ENCODE peak calls at places on chromosome 7, in four cellular contexts. C is H1, V is K562, P is GM12878. R is an unnamed sample.

GRCh38 chr7:64863969-64864368 is 39.1 kb upstream of the ZNF273 start:
- DNase-seq in C (no peak), V (no peak), P (no peak), R (no peak)

GRCh38 chr7:2511769-2512168 is 7.8 kb upstream of the LFNG start:
- DNase-seq in V (no peak), P (no peak), C (no peak), R (no peak)

GRCh38 chr7:29345590-29345989 is 151.0 kb downstream of the CHN2 start:
- DNase-seq in C (peak; percentile 66), P (no peak), V (no peak), R (peak; percentile 63)

GRCh38 chr7:116532102-116532501 is 7.3 kb downstream of the CAV1 start:
- DNase-seq in C (no peak), P (no peak), V (no peak), R (no peak)

GRCh38 chr7:27670676-27671075 is 8.0 kb upstream of the HIBADH start:
- DNase-seq in V (no peak), P (no peak), C (no peak), R (no peak)

GRCh38 chr7:101564778-101565211 is 64.3 kb downstream of the MYL10 start:
- DNase-seq in V (peak; percentile 49), P (no peak), C (peak; percentile 89), R (peak; percentile 72)

GRCh38 chr7:129343099-129343700 is 91.0 kb upstream of the STRIP2 start:
- DNase-seq in P (no peak), V (peak; percentile 58), C (no peak), R (peak; percentile 64)

GRCh38 chr7:135197906-135198655 is 13.2 kb downstream of the WDR91 start:
- DNase-seq in C (no peak), P (no peak), V (no peak), R (no peak)

GRCh38 chr7:81774496-81774895 is 4.6 kb upstream of the HGF start:
- DNase-seq in V (no peak), C (no peak), P (no peak), R (no peak)

GRCh38 chr7:142689439-142690168 is 59.7 kb upstream of the PRSS1 start:
- DNase-seq in P (no peak), C (no peak), V (no peak), R (no peak)

GRCh38 chr7:142811154-142811737 is 40.5 kb downstream of the PRSS2 start:
- DNase-seq in C (no peak), V (peak; percentile 76), P (no peak), R (peak; percentile 59)

GRCh38 chr7:130641040-130641439 is 27.5 kb downstream of the COPG2 start:
- DNase-seq in P (no peak), V (no peak), C (no peak), R (no peak)

GRCh38 chr7:101743241-101743994 is 74.0 kb upstream of the CUX1 start:
- DNase-seq in P (no peak), C (peak; percentile 81), V (peak; percentile 89), R (peak; percentile 94)

GRCh38 chr7:98556288-98556687 is 60.8 kb upstream of the NPTX2 start:
- DNase-seq in C (no peak), P (no peak), V (no peak), R (peak; percentile 72)

GRCh38 chr7:116316838-116317612 is 106.7 kb downstream of the TES start:
- DNase-seq in V (no peak), C (no peak), P (peak; percentile 77), R (no peak)

GRCh38 chr7:27210441-27211083 is 10.7 kb upstream of the HOXA13 start:
- DNase-seq in V (peak; percentile 67), P (no peak), C (peak; percentile 86), R (peak; percentile 85)

GRCh38 chr7:73809454-73810090 is 21.2 kb upstream of the CLDN4 start:
- DNase-seq in P (no peak), V (no peak), C (no peak), R (peak; percentile 37)

GRCh38 chr7:127119517-127119916 is 133.2 kb downstream of the GRM8 start:
- DNase-seq in V (no peak), C (no peak), P (no peak), R (no peak)

GRCh38 chr7:108581655-108582491 is 12.2 kb downstream of the DNAJB9 start:
- DNase-seq in C (no peak), P (no peak), V (no peak), R (no peak)

GRCh38 chr7:131961281-131961680 is 404.9 kb upstream of the PODXL start:
- DNase-seq in V (no peak), P (no peak), C (no peak), R (no peak)

GRCh38 chr7:73960548-73960947 is 67.4 kb upstream of the ELN start:
- DNase-seq in P (no peak), V (no peak), C (no peak), R (no peak)

GRCh38 chr7:698515-699259 is 27.8 kb upstream of the DNAAF5 start:
- DNase-seq in C (no peak), P (no peak), V (no peak), R (no peak)

DNA sequence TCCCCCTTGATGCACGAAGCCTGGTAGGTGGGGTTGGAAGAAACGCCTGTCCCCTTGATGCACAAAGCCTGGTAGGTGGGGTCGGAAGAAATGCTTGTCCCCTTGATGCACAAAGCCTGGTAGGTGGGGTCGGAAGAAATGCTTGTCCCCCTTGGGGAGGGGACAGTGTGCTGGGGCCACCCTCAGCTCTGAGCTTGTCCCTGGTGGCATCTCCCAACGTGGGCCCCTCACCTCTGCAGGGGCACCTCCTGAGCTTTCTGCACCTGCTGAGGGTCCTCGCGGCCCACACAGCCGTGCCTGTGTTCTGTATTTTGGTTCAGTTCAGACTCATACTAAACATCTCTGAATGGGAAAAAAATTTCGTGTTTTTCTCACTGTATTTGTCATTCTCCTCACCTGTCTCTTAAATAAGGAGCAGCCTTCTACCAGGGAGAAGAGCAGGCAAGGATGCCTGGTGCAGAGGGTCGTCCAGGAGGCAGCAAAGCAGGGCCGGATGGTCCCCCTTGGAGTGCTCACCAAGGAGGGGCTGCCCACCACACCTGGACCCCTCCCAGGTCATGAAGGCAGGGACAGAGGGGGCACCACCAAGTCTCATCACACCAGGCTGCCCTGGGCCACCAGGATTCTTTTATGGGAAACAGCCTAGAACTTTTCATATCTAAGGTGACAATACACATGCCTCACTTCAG is 24.7 kb downstream of the VIPR2 start:
- DNase-seq in V (no peak), P (no peak), C (no peak), R (no peak)
- TF ChIP-seq NRF1 in V (no peak), P (no peak), C (no peak), R (no peak)

DNA sequence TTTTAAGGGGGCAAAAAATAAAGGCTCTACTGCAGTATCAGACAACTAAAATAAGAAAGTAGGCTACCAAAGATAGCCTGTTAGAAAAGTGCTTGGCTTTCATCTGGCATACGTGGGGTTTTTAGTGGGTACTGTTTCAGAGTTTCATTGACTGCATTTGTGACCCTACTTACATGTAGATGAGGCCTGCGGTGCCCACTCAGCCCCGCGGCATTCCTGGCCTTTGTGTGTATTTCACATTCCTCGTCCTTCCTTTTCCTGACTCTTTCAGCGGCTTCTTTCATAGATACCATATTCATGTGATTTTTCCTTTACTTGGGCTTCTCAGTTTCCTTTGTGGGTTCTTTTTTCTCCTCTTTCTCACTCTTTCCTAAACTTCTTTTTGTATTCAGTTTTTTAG is 50.7 kb downstream of the UBE3C start:
- DNase-seq in C (no peak), P (no peak), V (no peak), R (no peak)
- TF ChIP-seq NRF1 in C (no peak), P (no peak), V (no peak), R (no peak)

GRCh38 chr7:25776737-25777109 is 375.3 kb upstream of the NFE2L3 start:
- DNase-seq in V (no peak), C (no peak), P (no peak), R (no peak)

GRCh38 chr7:25780904-25781303 is 371.1 kb upstream of the NFE2L3 start:
- DNase-seq in P (no peak), C (no peak), V (no peak), R (no peak)

GRCh38 chr7:25777969-25778767 is 373.8 kb upstream of the NFE2L3 start:
- DNase-seq in C (no peak), P (no peak), V (no peak), R (peak; percentile 28)

GRCh38 chr7:25781704-25782103 is 370.3 kb upstream of the NFE2L3 start:
- DNase-seq in C (no peak), V (no peak), P (no peak), R (no peak)

GRCh38 chr7:25779002-25779546 is 372.9 kb upstream of the NFE2L3 start:
- DNase-seq in C (no peak), P (no peak), V (no peak), R (no peak)
- TF ChIP-seq NRF1 in C (no peak), P (no peak), V (no peak), R (no peak)

DNA sequence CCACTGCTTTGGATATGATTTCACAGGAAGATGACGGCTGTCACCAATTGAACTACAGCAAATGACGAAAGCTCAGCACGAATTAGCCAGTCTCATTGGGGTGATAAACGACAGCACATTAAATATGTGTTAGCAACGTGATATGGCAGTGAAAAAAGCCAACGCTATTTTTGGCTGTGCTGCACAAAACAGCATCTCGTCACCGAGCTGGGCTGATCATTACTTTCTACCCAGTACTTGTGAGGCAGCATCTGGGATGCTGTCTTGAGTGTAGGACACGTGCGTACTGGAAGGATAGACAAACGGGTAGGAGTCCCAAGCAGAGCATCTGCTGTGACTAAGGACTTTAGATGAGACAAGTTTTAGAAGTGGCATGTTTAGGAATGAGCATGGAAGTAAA is 138.3 kb downstream of the EXOC4 start:
- DNase-seq in C (no peak), V (no peak), P (no peak), R (no peak)
- TF ChIP-seq NRF1 in C (no peak), V (no peak), P (no peak), R (no peak)

DNA sequence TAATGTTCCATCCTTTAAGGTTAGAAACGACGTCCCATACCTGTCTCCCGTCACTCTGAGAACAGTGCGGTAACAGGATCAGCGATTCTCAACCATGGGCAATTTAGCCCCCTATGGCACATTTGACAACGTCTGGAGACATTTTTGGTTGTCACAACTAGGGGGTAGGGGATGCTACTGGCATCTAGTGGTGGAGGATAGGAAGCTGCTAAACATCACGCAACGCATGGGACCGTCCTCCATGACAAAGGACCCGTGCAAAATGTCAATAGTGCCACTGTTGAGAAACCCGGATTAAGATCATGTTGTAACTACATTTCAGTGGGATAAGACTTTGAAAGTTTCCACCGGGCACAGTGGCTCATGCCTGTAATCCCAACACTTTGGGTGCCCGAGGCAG is 5.0 kb upstream of the PAXIP1 start:
- DNase-seq in C (no peak), P (no peak), V (peak; percentile 45), R (peak; percentile 60)
- TF ChIP-seq NRF1 in C (no peak), P (no peak), V (no peak), R (no peak)

GRCh38 chr7:18425227-18425626 is 70.3 kb upstream of the HDAC9 start:
- DNase-seq in C (no peak), V (no peak), P (no peak), R (no peak)

GRCh38 chr7:18426564-18427226 is 68.9 kb upstream of the HDAC9 start:
- DNase-seq in C (no peak), P (no peak), V (no peak), R (no peak)

GRCh38 chr7:18425873-18426520 is 69.6 kb upstream of the HDAC9 start:
- DNase-seq in V (no peak), P (no peak), C (no peak), R (no peak)

GRCh38 chr7:18430810-18431209 is 64.7 kb upstream of the HDAC9 start:
- DNase-seq in P (no peak), V (no peak), C (no peak), R (no peak)

GRCh38 chr7:18429547-18429946 is 66.0 kb upstream of the HDAC9 start:
- DNase-seq in C (no peak), V (no peak), P (no peak), R (no peak)
- TF ChIP-seq NRF1 in C (no peak), V (no peak), P (no peak), R (no peak)

GRCh38 chr7:34069676-34070075 is 164.3 kb downstream of the BMPER start:
- DNase-seq in V (no peak), C (no peak), P (no peak), R (no peak)
- TF ChIP-seq NRF1 in V (no peak), C (no peak), P (no peak), R (no peak)

GRCh38 chr7:111736475-111736874 is 174.2 kb upstream of the IMMP2L start:
- DNase-seq in P (no peak), V (no peak), C (no peak), R (no peak)
- TF ChIP-seq NRF1 in P (no peak), V (no peak), C (no peak), R (no peak)